ENCODE peak calls at places on chromosomes 6 and 20, in five cellular contexts. B, F, R, V and W are unnamed samples.

GRCh38 chr6:8664070-8664469 is 228.7 kb upstream of the SLC35B3 start:
- DNase-seq in B (no peak), F (no peak), R (no peak), V (no peak), W (no peak)

GRCh38 chr6:107348224-107348623 is 111.1 kb downstream of the PDSS2 start:
- DNase-seq in B (peak), F (no peak), R (no peak), V (no peak), W (no peak)

GRCh38 chr6:15183979-15184378 is 61.9 kb upstream of the JARID2 start:
- DNase-seq in B (no peak), F (no peak), R (no peak), V (no peak), W (no peak)

GRCh38 chr6:47698342-47698787 is at the start of gene ADGRF4:
- DNase-seq in B (peak), F (peak), R (peak), V (no peak), W (no peak)

GRCh38 chr20:33796263-33796906 is 14.8 kb upstream of the CHMP4B start:
- DNase-seq in B (no peak), F (no peak), R (no peak), V (no peak), W (no peak)

GRCh38 chr6:157585274-157586087 is 204.5 kb downstream of the ZDHHC14 start:
- DNase-seq in B (no peak), F (no peak), R (no peak), V (no peak), W (no peak)

GRCh38 chr20:20003088-20003954 is 13.8 kb upstream of the NAA20 start:
- DNase-seq in B (peak), F (no peak), R (peak), V (peak), W (no peak)

GRCh38 chr6:68559716-68560115 is 75.4 kb upstream of the ADGRB3 start:
- DNase-seq in B (no peak), F (no peak), R (peak), V (no peak), W (no peak)

GRCh38 chr20:49685809-49686208 is 27.9 kb downstream of the B4GALT5 start:
- DNase-seq in B (peak), F (peak), R (peak), V (no peak), W (no peak)

GRCh38 chr6:88135578-88136114 is 30.5 kb downstream of the CNR1 start:
- DNase-seq in B (no peak), F (no peak), R (no peak), V (no peak), W (no peak)

GRCh38 chr20:35506872-35507638 is 22.4 kb downstream of the C20orf173 start:
- DNase-seq in B (peak), F (no peak), R (peak), V (no peak), W (no peak)

DNA sequence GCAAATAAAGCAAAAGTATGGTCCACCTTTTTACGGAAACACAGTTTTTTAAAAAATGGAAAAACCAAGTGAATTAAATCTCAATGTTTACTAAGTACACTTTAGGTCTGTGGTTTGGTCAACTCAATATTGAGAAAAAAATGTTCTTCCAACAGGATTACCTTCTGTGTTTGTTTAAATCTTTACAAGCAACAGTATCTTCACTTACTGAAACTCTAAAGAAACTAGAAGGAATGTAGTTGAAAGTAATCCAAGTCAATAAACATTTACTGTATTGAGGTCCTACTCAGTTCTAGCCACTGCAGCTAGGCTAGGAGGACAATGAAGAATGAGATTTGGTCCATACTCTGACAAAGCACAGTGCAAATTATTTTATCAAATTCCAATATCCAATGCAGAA is 80.1 kb downstream of the ASCC3 start:
- DNase-seq in B (no peak), F (no peak), R (no peak), V (no peak), W (no peak)
- H3K4me3 ChIP-seq in B (no peak), F (no peak), R (no peak), V (no peak), W (no peak)

GRCh38 chr20:62702886-62703852 is 5.5 kb upstream of the NTSR1 start:
- DNase-seq in B (peak), F (peak), R (peak), V (no peak), W (no peak)

GRCh38 chr20:62705626-62706025 is 3.0 kb upstream of the NTSR1 start:
- DNase-seq in B (no peak), F (no peak), R (no peak), V (no peak), W (no peak)

GRCh38 chr20:62706344-62706743 is 2.3 kb upstream of the NTSR1 start:
- DNase-seq in B (no peak), F (no peak), R (no peak), V (no peak), W (no peak)

GRCh38 chr20:62703853-62704228 is 4.8 kb upstream of the NTSR1 start:
- DNase-seq in B (no peak), F (no peak), R (no peak), V (no peak), W (no peak)

GRCh38 chr20:62704341-62704948 is 4.2 kb upstream of the NTSR1 start:
- DNase-seq in B (peak), F (peak), R (peak), V (peak), W (no peak)
- H3K4me3 ChIP-seq in B (no peak), F (no peak), R (no peak), V (no peak), W (no peak)

GRCh38 chr6:1576711-1577110 is 33.0 kb upstream of the FOXC1 start:
- DNase-seq in B (no peak), F (no peak), R (no peak), V (no peak), W (no peak)

GRCh38 chr6:1575213-1576041 is 34.3 kb upstream of the FOXC1 start:
- DNase-seq in B (peak), F (no peak), R (peak), V (peak), W (no peak)

GRCh38 chr6:1576166-1576565 is 33.5 kb upstream of the FOXC1 start:
- DNase-seq in B (no peak), F (no peak), R (no peak), V (no peak), W (no peak)

GRCh38 chr6:1578293-1578745 is 31.4 kb upstream of the FOXC1 start:
- DNase-seq in B (no peak), F (no peak), R (no peak), V (no peak), W (no peak)

DNA sequence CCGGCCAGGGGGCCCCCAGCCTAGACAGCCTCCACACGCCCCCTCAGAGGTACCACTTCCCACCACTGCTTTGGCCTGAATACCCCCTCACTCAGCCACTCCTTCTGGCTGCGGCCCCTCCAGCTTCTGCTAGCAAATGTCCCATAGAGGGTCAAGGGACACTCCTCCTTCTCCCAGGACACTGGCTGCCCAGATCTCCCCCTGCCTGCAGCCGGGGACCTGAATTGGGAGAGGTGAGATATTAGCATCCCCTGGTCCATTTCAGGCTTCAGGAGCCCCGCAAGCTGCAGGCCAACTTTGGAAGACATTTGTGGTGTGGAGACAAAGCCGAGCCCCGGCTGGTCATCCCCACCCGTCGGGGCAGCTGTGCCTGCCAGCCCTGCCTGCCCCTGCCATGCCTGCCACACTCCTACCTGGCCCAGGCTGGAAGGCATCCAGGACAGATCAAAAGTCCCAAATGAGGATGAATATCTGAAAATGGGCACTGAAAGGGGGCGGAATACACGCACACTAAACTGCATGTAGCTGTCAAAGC is 32.5 kb upstream of the FOXC1 start:
- DNase-seq in B (no peak), F (no peak), R (no peak), V (no peak), W (no peak)
- H3K4me3 ChIP-seq in B (no peak), F (no peak), R (no peak), V (no peak), W (no peak)

GRCh38 chr6:55003726-55004415 is 157.3 kb downstream of the FAM83B start:
- DNase-seq in B (no peak), F (no peak), R (no peak), V (no peak), W (no peak)
- H3K4me3 ChIP-seq in B (no peak), F (no peak), R (no peak), V (no peak), W (no peak)

GRCh38 chr20:58229198-58229802 is 847 bp upstream of the ANKRD60 start:
- DNase-seq in B (no peak), F (no peak), R (peak), V (no peak), W (no peak)
- H3K4me3 ChIP-seq in B (no peak), F (no peak), R (no peak), V (no peak), W (peak)

GRCh38 chr6:20532881-20533280 is 1.4 kb upstream of the CDKAL1 start:
- DNase-seq in B (no peak), F (no peak), R (no peak), V (no peak), W (no peak)

GRCh38 chr6:20538131-20538662 is 3.9 kb downstream of the CDKAL1 start:
- DNase-seq in B (no peak), F (no peak), R (no peak), V (no peak), W (no peak)

GRCh38 chr6:20534295-20534897 is at the start of gene CDKAL1:
- DNase-seq in B (peak), F (peak), R (peak), V (peak), W (peak)

GRCh38 chr6:20534906-20535305 is 649 bp downstream of the CDKAL1 start:
- DNase-seq in B (peak), F (no peak), R (no peak), V (no peak), W (no peak)

DNA sequence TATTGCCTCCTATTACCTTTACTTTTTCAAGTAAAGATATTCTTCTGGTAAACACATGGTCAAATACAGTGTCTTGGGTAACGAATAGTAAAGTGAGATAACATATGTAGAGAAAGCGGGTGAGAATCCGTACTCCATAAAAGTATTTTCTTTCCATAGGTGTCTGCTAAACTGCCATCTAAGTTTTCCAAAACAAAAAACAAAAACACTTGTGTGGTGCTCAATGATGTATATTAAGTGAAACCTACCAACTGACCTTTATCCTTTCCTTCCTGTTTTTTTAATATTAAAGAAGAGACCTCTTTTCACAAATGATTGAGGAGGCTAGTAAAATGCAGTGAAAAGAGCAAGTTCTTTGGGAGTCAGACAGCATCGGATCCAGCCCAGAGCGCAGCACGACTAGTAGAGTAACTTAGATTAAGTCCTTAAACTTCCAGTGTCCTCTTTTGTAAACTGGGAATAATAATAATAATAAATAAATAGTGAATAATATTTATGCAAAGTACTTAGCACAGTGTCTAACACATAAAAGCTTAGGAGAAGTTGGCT is 437 bp upstream of the CDKAL1 start:
- DNase-seq in B (no peak), F (no peak), R (no peak), V (no peak), W (no peak)
- H3K4me3 ChIP-seq in B (peak), F (peak), R (peak), V (peak), W (no peak)

GRCh38 chr6:114277220-114277619 is 65.6 kb downstream of the HS3ST5 start:
- DNase-seq in B (no peak), F (no peak), R (no peak), V (no peak), W (no peak)
- H3K4me3 ChIP-seq in B (no peak), F (no peak), R (no peak), V (no peak), W (no peak)

GRCh38 chr20:56636701-56637100 is 7.6 kb downstream of the TFAP2C start:
- DNase-seq in B (peak), F (peak), R (peak), V (no peak), W (no peak)
- H3K4me3 ChIP-seq in B (no peak), F (no peak), R (no peak), V (no peak), W (no peak)